ENCODE peak calls at places on chromosomes 6 and 20, in seven cellular contexts. O, X, V, P, I, C and F are unnamed samples.

GRCh38 chr6:136647363-136647763 is 97.1 kb upstream of the MAP7 start:
- DNase-seq in O (peak), X (peak), V (no peak), P (peak), I (peak), C (no peak), F (no peak)

GRCh38 chr6:30260036-30260504 is 46.9 kb upstream of the TRIM26 start:
- DNase-seq in O (peak), X (no peak), V (no peak), P (peak), I (no peak), C (no peak), F (no peak)

GRCh38 chr6:127561660-127562059 is 15.3 kb upstream of the C6orf58 start:
- DNase-seq in O (peak), X (no peak), V (no peak), P (no peak), I (no peak), C (no peak), F (peak)

GRCh38 chr6:43699564-43700186 is 12.1 kb upstream of the MRPS18A start:
- DNase-seq in O (peak), X (no peak), V (no peak), P (peak), I (peak), C (no peak), F (no peak)

GRCh38 chr6:4316867-4317400 is 181.6 kb upstream of the ECI2 start:
- DNase-seq in O (peak), X (peak), V (peak), P (peak), I (peak), C (no peak), F (peak)

GRCh38 chr20:62350098-62350628 is 16.9 kb downstream of the LAMA5 start:
- DNase-seq in O (no peak), X (no peak), V (no peak), P (no peak), I (no peak), C (peak), F (no peak)

GRCh38 chr6:76382201-76382600 is 309.7 kb upstream of the IMPG1 start:
- DNase-seq in O (no peak), X (no peak), V (no peak), P (no peak), I (no peak), C (no peak), F (no peak)

GRCh38 chr6:122372647-122373046 is 26.8 kb upstream of the HSF2 start:
- DNase-seq in O (peak), X (no peak), V (no peak), P (peak), I (peak), C (no peak), F (no peak)

GRCh38 chr6:4336778-4337442 is 201.5 kb upstream of the ECI2 start:
- DNase-seq in O (no peak), X (no peak), V (no peak), P (peak), I (peak), C (no peak), F (no peak)

GRCh38 chr6:11851405-11851804 is 72.8 kb upstream of the ADTRP start:
- DNase-seq in O (peak), X (peak), V (no peak), P (no peak), I (no peak), C (no peak), F (no peak)

GRCh38 chr6:106557837-106558236 is 71.5 kb downstream of the RTN4IP1 start:
- DNase-seq in O (peak), X (no peak), V (no peak), P (no peak), I (peak), C (no peak), F (no peak)

GRCh38 chr6:90537723-90538407 is 49.0 kb downstream of the MAP3K7 start:
- DNase-seq in O (peak), X (peak), V (no peak), P (peak), I (peak), C (no peak), F (no peak)

GRCh38 chr6:90256698-90257485 is 39.8 kb downstream of the BACH2 start:
- DNase-seq in O (peak), X (peak), V (no peak), P (peak), I (peak), C (no peak), F (no peak)

GRCh38 chr20:2293486-2293885 is 2.3 kb upstream of the TGM3 start:
- DNase-seq in O (no peak), X (no peak), V (no peak), P (no peak), I (no peak), C (no peak), F (no peak)

GRCh38 chr20:4811257-4811656 is 89.5 kb downstream of the PRND start:
- DNase-seq in O (no peak), X (no peak), V (no peak), P (no peak), I (no peak), C (no peak), F (no peak)

GRCh38 chr6:14243617-14244016 is 126.0 kb downstream of the CD83 start:
- DNase-seq in O (no peak), X (no peak), V (no peak), P (no peak), I (no peak), C (no peak), F (no peak)

GRCh38 chr20:36144336-36144735 is 10.2 kb upstream of the EPB41L1 start:
- DNase-seq in O (no peak), X (no peak), V (no peak), P (no peak), I (no peak), C (no peak), F (no peak)

GRCh38 chr6:91198588-91199255 is 611.9 kb upstream of the MAP3K7 start:
- DNase-seq in O (no peak), X (no peak), V (no peak), P (peak), I (no peak), C (no peak), F (no peak)

GRCh38 chr6:89410231-89411018 is 1.6 kb downstream of the RRAGD start:
- DNase-seq in O (peak), X (no peak), V (no peak), P (no peak), I (no peak), C (no peak), F (no peak)

GRCh38 chr20:13610205-13610604 is 28.5 kb downstream of the TASP1 start:
- DNase-seq in O (no peak), X (no peak), V (no peak), P (peak), I (peak), C (no peak), F (no peak)

DNA sequence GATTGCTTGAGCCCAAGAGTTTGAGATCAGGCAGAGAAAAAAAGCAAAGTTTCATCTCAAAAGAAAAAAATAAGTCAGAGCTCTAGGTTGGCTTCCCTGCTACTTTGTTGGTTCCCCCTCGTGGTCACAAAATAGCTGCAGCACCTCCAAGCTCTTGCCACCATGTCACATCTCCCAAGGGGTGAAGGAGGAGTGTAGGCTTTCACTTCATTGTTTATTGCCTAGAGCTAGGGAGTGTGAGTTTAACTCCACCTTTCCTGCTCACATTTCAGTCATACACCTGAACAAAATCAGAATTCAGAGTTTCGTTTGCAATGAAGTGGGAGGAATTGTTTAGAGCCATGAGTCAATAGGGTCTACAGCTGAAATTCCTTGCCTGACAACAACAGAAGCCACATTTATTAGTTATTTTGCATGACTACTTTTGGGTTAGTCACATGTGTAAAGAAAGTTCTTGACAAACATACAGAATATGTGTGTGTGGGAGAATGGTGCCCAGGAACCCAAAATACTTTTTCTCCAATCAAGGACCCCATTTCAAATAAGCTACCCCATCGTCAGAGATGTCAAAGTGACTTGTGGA is 56.2 kb upstream of the UFL1 start:
- DNase-seq in O (no peak), X (no peak), V (no peak), P (no peak), I (no peak), C (no peak), F (no peak)
- TF ChIP-seq CTCF in O (no peak), X (no peak), V (no peak), P (no peak), I (no peak), C (no peak), F (no peak)

DNA sequence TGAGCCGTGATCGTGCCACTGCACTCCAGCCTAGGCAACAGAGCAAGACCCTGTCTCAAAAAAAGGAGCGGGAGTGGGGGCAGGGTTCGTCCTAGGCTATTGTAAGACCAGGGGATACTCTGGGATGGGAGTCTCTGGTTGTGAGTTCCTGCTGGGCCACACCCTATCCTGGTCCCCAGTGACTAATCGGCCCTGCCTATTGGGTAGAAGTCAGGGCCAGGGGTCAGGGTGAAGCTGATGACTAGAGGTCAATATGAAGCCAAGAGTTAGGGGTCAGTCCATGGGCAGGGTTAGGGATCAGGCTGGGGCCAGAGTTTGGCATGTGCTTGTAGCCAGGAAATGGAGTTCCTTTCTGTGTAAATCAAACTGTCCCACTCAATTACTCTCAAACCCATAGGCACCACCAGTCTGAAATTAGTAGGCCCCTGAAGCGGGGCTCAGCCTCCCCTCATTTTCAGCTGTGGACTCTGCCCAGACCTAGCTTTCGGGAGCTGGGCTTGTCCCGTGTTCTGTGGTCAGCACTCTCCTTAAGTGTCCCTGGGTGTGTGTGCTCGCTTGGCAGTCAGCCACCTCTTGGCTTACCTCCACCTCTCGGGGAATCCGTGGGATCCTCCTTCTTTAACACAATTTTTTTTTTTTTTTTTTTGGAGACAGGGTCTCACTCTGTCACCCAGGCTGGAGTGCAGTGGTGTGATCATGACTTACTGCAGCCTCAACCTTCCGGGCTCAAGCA is 1.8 kb downstream of the HSPA12B start:
- DNase-seq in O (no peak), X (no peak), V (no peak), P (no peak), I (no peak), C (peak), F (no peak)
- H3K4me3 ChIP-seq in O (no peak), X (no peak), V (peak), P (no peak), I (no peak), C (no peak), F (no peak)

GRCh38 chr6:125806813-125807212 is 16.1 kb downstream of the NCOA7 start:
- DNase-seq in O (no peak), X (no peak), V (no peak), P (no peak), I (no peak), C (no peak), F (no peak)

GRCh38 chr6:125808060-125808459 is 17.3 kb downstream of the NCOA7 start:
- DNase-seq in O (peak), X (no peak), V (no peak), P (no peak), I (no peak), C (no peak), F (no peak)

GRCh38 chr6:125809771-125810315 is 19.1 kb downstream of the NCOA7 start:
- DNase-seq in O (no peak), X (no peak), V (no peak), P (no peak), I (no peak), C (no peak), F (no peak)

GRCh38 chr6:125808591-125808990 is 17.8 kb downstream of the NCOA7 start:
- DNase-seq in O (no peak), X (no peak), V (no peak), P (no peak), I (no peak), C (no peak), F (no peak)

DNA sequence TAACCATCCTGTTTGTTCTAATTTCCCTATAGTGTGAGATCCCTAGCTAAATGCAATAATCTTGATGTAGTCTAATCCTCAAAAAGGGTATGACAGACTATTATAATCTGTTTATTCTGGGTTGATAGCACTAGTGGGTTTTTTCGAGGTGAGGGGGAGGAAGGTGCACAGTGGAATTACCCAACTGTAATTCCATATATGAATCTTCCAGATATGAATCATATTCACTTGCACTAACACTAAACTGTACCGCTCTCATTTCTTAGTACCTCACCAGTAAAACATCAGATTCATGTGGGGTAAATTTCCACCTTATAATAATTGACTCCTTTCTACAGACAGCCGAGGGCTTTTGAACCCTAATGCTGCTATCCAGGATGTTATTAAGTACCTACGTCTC is 16.5 kb downstream of the NCOA7 start:
- DNase-seq in O (no peak), X (no peak), V (no peak), P (no peak), I (no peak), C (no peak), F (no peak)
- TF ChIP-seq CTCF in O (no peak), X (no peak), V (no peak), P (no peak), I (no peak), C (no peak), F (no peak)

DNA sequence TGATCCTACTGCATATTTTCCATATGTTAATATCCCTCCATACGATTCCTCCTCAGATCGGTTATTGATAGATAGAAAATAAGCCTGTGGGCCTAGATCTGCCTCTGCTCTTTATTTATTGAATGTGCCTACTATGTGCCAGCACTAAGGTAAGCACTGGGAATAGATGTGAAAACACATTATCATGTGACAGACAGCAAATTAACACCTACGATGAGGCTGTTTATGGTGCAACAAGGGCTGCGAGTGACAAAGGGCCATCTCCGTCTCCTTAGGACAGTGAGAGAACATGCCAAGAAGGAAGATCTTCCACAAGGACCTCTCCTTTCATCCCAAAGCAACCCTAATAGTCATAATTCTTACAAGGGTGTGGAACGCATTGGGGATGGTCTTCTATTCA is 90.5 kb downstream of the MYB start:
- DNase-seq in O (no peak), X (no peak), V (no peak), P (no peak), I (no peak), C (no peak), F (no peak)
- H3K4me3 ChIP-seq in O (no peak), X (no peak), V (no peak), P (no peak), I (no peak), C (no peak), F (no peak)

DNA sequence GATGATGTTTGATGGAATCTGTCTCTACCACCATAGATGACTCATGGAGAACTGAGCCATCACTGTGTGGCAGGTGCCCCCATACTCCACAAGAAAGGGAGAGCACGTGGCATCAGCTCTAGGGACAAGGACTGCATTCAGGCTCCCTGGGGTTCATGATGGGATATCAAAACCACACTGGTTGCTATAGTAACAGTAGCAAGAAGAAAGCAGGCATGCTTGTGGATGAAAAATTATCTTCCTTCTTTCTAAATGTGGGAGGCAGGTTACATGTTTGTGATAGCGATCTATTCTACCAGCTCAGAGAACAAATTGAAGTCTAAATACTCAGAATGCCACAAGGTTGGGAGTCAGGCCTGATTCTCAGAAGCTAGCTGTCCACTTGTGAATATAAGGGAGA is 224.2 kb downstream of the ARHGAP18 start:
- DNase-seq in O (no peak), X (no peak), V (no peak), P (no peak), I (no peak), C (no peak), F (no peak)
- TF ChIP-seq CTCF in O (no peak), X (no peak), V (no peak), P (no peak), I (no peak), C (no peak), F (no peak)